ENCODE peak calls at places on chromosomes 3 and 15, in five cellular contexts. R is fibroblast of lung, Z is AG04450, C is fibroblast of pulmonary artery, A is psoas muscle. V is an unnamed sample.

GRCh38 chr15:45522179-45522930 is at the start of gene SLC30A4:
- DNase-seq in C (peak; percentile 57), A (peak; percentile 82), Z (no peak), R (peak; percentile 66), V (peak; percentile 70)

GRCh38 chr3:194928183-194928736 is 242.6 kb downstream of the FAM43A start:
- DNase-seq in C (peak; percentile 51), R (peak; percentile 72), A (no peak), Z (peak; percentile 26), V (no peak)

GRCh38 chr15:41304149-41304548 is 28.2 kb downstream of the OIP5 start:
- DNase-seq in Z (no peak), R (no peak), C (no peak), A (no peak), V (no peak)

GRCh38 chr3:127747751-127748521 is 74.4 kb downstream of the MGLL start:
- DNase-seq in Z (peak; percentile 69), A (peak; percentile 90), C (peak; percentile 68), R (peak; percentile 88), V (peak; percentile 68)

GRCh38 chr3:172287811-172288477 is 160.3 kb downstream of the GHSR start:
- DNase-seq in C (no peak), R (no peak), Z (no peak), A (peak; percentile 58), V (no peak)

GRCh38 chr3:169744332-169745054 is 20.4 kb downstream of the TERC start:
- DNase-seq in Z (no peak), C (peak; percentile 61), A (no peak), R (peak; percentile 20), V (no peak)

GRCh38 chr3:189238071-189238470 is 66.3 kb downstream of the TPRG1 start:
- DNase-seq in C (no peak), R (no peak), Z (no peak), A (no peak), V (no peak)

GRCh38 chr3:190591080-190591479 is 77.2 kb downstream of the IL1RAP start:
- DNase-seq in A (no peak), R (no peak), C (no peak), Z (no peak), V (no peak)

GRCh38 chr3:125000661-125001060 is 55.1 kb downstream of the HEG1 start:
- DNase-seq in A (no peak), C (no peak), Z (no peak), R (no peak), V (no peak)

GRCh38 chr3:119613201-119613600 is 15.5 kb downstream of the PLA1A start:
- DNase-seq in A (no peak), C (no peak), R (no peak), Z (no peak), V (no peak)

GRCh38 chr3:49026536-49026935 is 2.7 kb downstream of the IMPDH2 start:
- DNase-seq in R (no peak), C (no peak), A (no peak), Z (no peak), V (no peak)

GRCh38 chr15:67329984-67330733 is 75.6 kb downstream of the IQCH start:
- DNase-seq in A (no peak), R (no peak), Z (no peak), C (peak; percentile 8), V (no peak)